ENCODE peak calls at places on chromosome 10, in four cellular contexts. J, N, O and F are unnamed samples.

GRCh38 chr10:13877154-13877909 is 290.6 kb downstream of the PRPF18 start:
- DNase-seq in O (no peak), J (peak), N (peak), F (no peak)

GRCh38 chr10:128077155-128077875 is 48.9 kb downstream of the MKI67 start:
- DNase-seq in J (no peak), N (no peak), O (no peak), F (no peak)

GRCh38 chr10:110398419-110399162 is 93.9 kb upstream of the SMNDC1 start:
- DNase-seq in N (peak), O (peak), J (no peak), F (no peak)

GRCh38 chr10:44975487-44976331 is 2.9 kb downstream of the DEPP1 start:
- DNase-seq in O (peak), J (no peak), N (peak), F (no peak)

GRCh38 chr10:50805981-50806622 is 66.4 kb downstream of the ASAH2B start:
- DNase-seq in N (no peak), O (peak), J (no peak), F (no peak)

GRCh38 chr10:44697096-44697495 is 214.0 kb upstream of the TMEM72 start:
- DNase-seq in N (no peak), O (no peak), J (no peak), F (no peak)

GRCh38 chr10:90179696-90180407 is 478.5 kb downstream of the KIF20B start:
- DNase-seq in N (peak), J (no peak), O (peak), F (no peak)

GRCh38 chr10:97463363-97464132 is 17.6 kb downstream of the ZDHHC16 start:
- DNase-seq in J (no peak), O (peak), N (peak), F (peak)

GRCh38 chr10:92240289-92241157 is 50.4 kb downstream of the CPEB3 start:
- DNase-seq in J (no peak), O (peak), N (peak), F (peak)

GRCh38 chr10:54703086-54703485 is 97.9 kb downstream of the PCDH15 start:
- DNase-seq in J (no peak), N (no peak), O (no peak), F (no peak)

GRCh38 chr10:61974611-61975010 is 73.1 kb downstream of the ARID5B start:
- DNase-seq in N (peak), J (peak), O (peak), F (peak)

GRCh38 chr10:125118701-125119100 is 41.7 kb downstream of the CTBP2 start:
- DNase-seq in N (no peak), J (no peak), O (no peak), F (no peak)

GRCh38 chr10:60485025-60485424 is 95.3 kb upstream of the ANK3 start:
- DNase-seq in J (no peak), N (no peak), O (peak), F (no peak)

GRCh38 chr10:60573342-60573741 is 183.7 kb upstream of the ANK3 start:
- DNase-seq in O (no peak), N (peak), J (no peak), F (no peak)

GRCh38 chr10:118835682-118836326 is 81.0 kb upstream of the CACUL1 start:
- DNase-seq in N (no peak), O (peak), J (no peak), F (no peak)

GRCh38 chr10:80265740-80266512 is 23.5 kb downstream of the MAT1A start:
- DNase-seq in N (no peak), J (no peak), O (no peak), F (no peak)

GRCh38 chr10:88209837-88210552 is 346.6 kb downstream of the PTEN start:
- DNase-seq in J (no peak), N (peak), O (peak), F (no peak)

GRCh38 chr10:71769279-71769823 is 4.0 kb downstream of the VSIR start:
- DNase-seq in O (no peak), N (no peak), J (no peak), F (no peak)